ENCODE peak calls at places on chromosomes 7 and 10, in eight cellular contexts. P is CD4-positive, alpha-beta T cell; K is A172; L is Daoy; R is head of caudate nucleus; G is NAMALWA; F is heart right ventricle; V is activated T-cell treated with anti-CD3 and anti-CD28 coated beads, Interleukin-2, amount 50 U/mL, for 72 hours. T is an unnamed sample.

GRCh38 chr7:30564243-30564892 is 30.3 kb upstream of the GARS1 start:
- DNase-seq in P (peak), K (peak), L (peak), R (peak), G (peak), F (peak), V (peak), T (peak)

GRCh38 chr10:58981846-58982245 is 194.6 kb upstream of the PHYHIPL start:
- DNase-seq in P (no peak), K (no peak), L (no peak), R (no peak), G (no peak), F (no peak), V (no peak), T (no peak)

GRCh38 chr7:135825406-135825805 is 76.8 kb upstream of the FAM180A start:
- DNase-seq in P (no peak), K (no peak), L (peak), R (no peak), G (no peak), F (no peak), V (no peak), T (no peak)

GRCh38 chr10:3239066-3239919 is 66.7 kb upstream of the PITRM1 start:
- DNase-seq in P (peak), K (peak), L (peak), R (peak), G (peak), F (peak), V (peak), T (peak)

GRCh38 chr10:59361659-59362183 is 628 bp downstream of the FAM13C start:
- DNase-seq in P (no peak), K (peak), L (peak), R (no peak), G (no peak), F (no peak), V (no peak), T (no peak)

GRCh38 chr10:70162892-70163201 is 7.5 kb downstream of the SAR1A start:
- DNase-seq in P (peak), K (no peak), L (no peak), R (no peak), G (no peak), F (no peak), V (peak), T (no peak)

GRCh38 chr10:77582710-77583115 is 54.9 kb downstream of the KCNMA1 start:
- DNase-seq in P (no peak), K (peak), L (peak), R (no peak), G (no peak), F (no peak), V (peak), T (peak)

GRCh38 chr10:129390726-129391125 is 76.3 kb upstream of the MGMT start:
- DNase-seq in P (no peak), K (no peak), L (no peak), R (no peak), G (no peak), F (no peak), V (no peak), T (no peak)

GRCh38 chr7:1673581-1674102 is 3.6 kb downstream of the ELFN1 start:
- DNase-seq in P (no peak), K (no peak), L (no peak), R (no peak), G (no peak), F (no peak), V (no peak), T (no peak)

GRCh38 chr10:62527019-62527827 is 153.1 kb downstream of the ZNF365 start:
- DNase-seq in P (no peak), K (no peak), L (peak), R (no peak), G (peak), F (no peak), V (no peak), T (no peak)

GRCh38 chr10:110175406-110175805 is 32.0 kb upstream of the MXI1 start:
- DNase-seq in P (no peak), K (no peak), L (no peak), R (no peak), G (no peak), F (no peak), V (no peak), T (no peak)

GRCh38 chr7:50714851-50715250 is 67.8 kb downstream of the GRB10 start:
- DNase-seq in P (no peak), K (no peak), L (no peak), R (no peak), G (no peak), F (no peak), V (no peak), T (no peak)

GRCh38 chr7:131999193-131999592 is 442.8 kb upstream of the PODXL start:
- DNase-seq in P (no peak), K (no peak), L (no peak), R (no peak), G (no peak), F (no peak), V (no peak), T (no peak)

GRCh38 chr7:47500103-47500563 is 81.8 kb downstream of the TNS3 start:
- DNase-seq in P (no peak), K (no peak), L (no peak), R (no peak), G (no peak), F (no peak), V (no peak), T (no peak)

GRCh38 chr10:52020702-52021101 is 293.4 kb upstream of the DKK1 start:
- DNase-seq in P (no peak), K (no peak), L (no peak), R (no peak), G (no peak), F (no peak), V (no peak), T (no peak)

GRCh38 chr10:69573056-69573806 is at the start of gene NEUROG3:
- DNase-seq in P (no peak), K (no peak), L (no peak), R (no peak), G (no peak), F (peak), V (peak), T (no peak)

GRCh38 chr7:28903779-28904538 is 54.2 kb downstream of the TRIL start:
- DNase-seq in P (no peak), K (no peak), L (no peak), R (no peak), G (no peak), F (no peak), V (no peak), T (no peak)

GRCh38 chr7:80833289-80834104 is 85.4 kb downstream of the SEMA3C start:
- DNase-seq in P (no peak), K (peak), L (peak), R (no peak), G (no peak), F (no peak), V (no peak), T (no peak)

GRCh38 chr10:73850205-73850604 is 24.1 kb downstream of the CAMK2G start:
- DNase-seq in P (no peak), K (no peak), L (no peak), R (no peak), G (no peak), F (no peak), V (no peak), T (no peak)

GRCh38 chr10:118324140-118324539 is 18.0 kb downstream of the FAM204A start:
- DNase-seq in P (no peak), K (no peak), L (no peak), R (no peak), G (no peak), F (no peak), V (no peak), T (no peak)

GRCh38 chr7:34821965-34822558 is 164.0 kb downstream of the NPSR1 start:
- DNase-seq in P (no peak), K (no peak), L (no peak), R (no peak), G (no peak), F (no peak), V (no peak), T (no peak)

GRCh38 chr10:120279196-120279595 is 177.8 kb upstream of the PLPP4 start:
- DNase-seq in P (no peak), K (no peak), L (no peak), R (no peak), G (no peak), F (no peak), V (no peak), T (no peak)

GRCh38 chr7:38545977-38546376 is 85.2 kb downstream of the AMPH start:
- DNase-seq in P (no peak), K (no peak), L (no peak), R (no peak), G (no peak), F (no peak), V (no peak), T (no peak)

GRCh38 chr10:84308481-84309304 is 19.7 kb upstream of the CCSER2 start:
- DNase-seq in P (peak), K (peak), L (peak), R (no peak), G (no peak), F (peak), V (peak), T (peak)

GRCh38 chr10:21372651-21373410 is 152.7 kb downstream of the SKIDA1 start:
- DNase-seq in P (peak), K (peak), L (peak), R (no peak), G (peak), F (no peak), V (peak), T (peak)

GRCh38 chr7:129771928-129772479 is 160.5 kb downstream of the NRF1 start:
- DNase-seq in P (no peak), K (no peak), L (no peak), R (no peak), G (no peak), F (no peak), V (no peak), T (no peak)

GRCh38 chr10:71079761-71080380 is 132.5 kb upstream of the UNC5B start:
- DNase-seq in P (no peak), K (no peak), L (no peak), R (peak), G (no peak), F (no peak), V (no peak), T (no peak)

GRCh38 chr7:99224263-99224947 is 16.5 kb upstream of the KPNA7 start:
- DNase-seq in P (no peak), K (peak), L (peak), R (no peak), G (no peak), F (no peak), V (peak), T (peak)

GRCh38 chr7:102983602-102984001 is 70.8 kb downstream of the LRRC17 start:
- DNase-seq in P (no peak), K (no peak), L (peak), R (no peak), G (no peak), F (no peak), V (no peak), T (no peak)

GRCh38 chr7:42964293-42964692 is 32.1 kb downstream of the MRPL32 start:
- DNase-seq in P (no peak), K (no peak), L (no peak), R (no peak), G (no peak), F (no peak), V (no peak), T (no peak)

GRCh38 chr10:23362879-23363787 is 18.5 kb upstream of the C10orf67 start:
- DNase-seq in P (peak), K (no peak), L (no peak), R (no peak), G (no peak), F (no peak), V (peak), T (no peak)

GRCh38 chr10:85124592-85124991 is 796.2 kb downstream of the CCSER2 start:
- DNase-seq in P (no peak), K (peak), L (no peak), R (peak), G (no peak), F (no peak), V (no peak), T (peak)

GRCh38 chr7:2688409-2689342 is 674 bp downstream of the AMZ1 start:
- DNase-seq in P (no peak), K (no peak), L (peak), R (peak), G (no peak), F (no peak), V (no peak), T (no peak)

T was measured in MG63.